ENCODE peak calls at places on chromosome 9, in seven cellular contexts. One of them, this sample, is unnamed. For H3K36me3, the result is how much of the 10 kb centered on the place peaks cover.

GRCh38 chr9:37480759-37481158 is 5.0 kb upstream of the POLR1E start:
- DNase-seq in mammary epithelial cell: no peak
- DNase-seq in left ventricle myocardium inferior: no peak
- DNase-seq in body of pancreas: no peak
- DNase-seq in cardiac muscle cell: no peak
- DNase-seq in astrocyte: no peak
- DNase-seq in IMR-90: no peak
- DNase-seq in this sample: no peak

GRCh38 chr9:77011973-77012817 is 7.3 kb upstream of the FOXB2 start:
- DNase-seq in mammary epithelial cell: no peak
- DNase-seq in IMR-90: peak
- DNase-seq in body of pancreas: peak
- DNase-seq in left ventricle myocardium inferior: peak
- DNase-seq in astrocyte: no peak
- DNase-seq in cardiac muscle cell: peak
- DNase-seq in this sample: no peak

GRCh38 chr9:109455861-109456260 is 42.2 kb downstream of the PTPN3 start:
- DNase-seq in mammary epithelial cell: no peak
- DNase-seq in astrocyte: no peak
- DNase-seq in left ventricle myocardium inferior: no peak
- DNase-seq in IMR-90: no peak
- DNase-seq in body of pancreas: no peak
- DNase-seq in cardiac muscle cell: no peak
- DNase-seq in this sample: no peak

GRCh38 chr9:77063645-77064285 is 44.3 kb downstream of the FOXB2 start:
- DNase-seq in left ventricle myocardium inferior: no peak
- DNase-seq in body of pancreas: no peak
- DNase-seq in mammary epithelial cell: peak
- DNase-seq in astrocyte: peak
- DNase-seq in IMR-90: peak
- DNase-seq in cardiac muscle cell: peak
- DNase-seq in this sample: no peak

GRCh38 chr9:93306081-93306480 is 122.1 kb downstream of the WNK2 start:
- DNase-seq in mammary epithelial cell: no peak
- DNase-seq in cardiac muscle cell: no peak
- DNase-seq in astrocyte: no peak
- DNase-seq in body of pancreas: no peak
- DNase-seq in IMR-90: no peak
- DNase-seq in left ventricle myocardium inferior: no peak
- DNase-seq in this sample: no peak

GRCh38 chr9:840343-840742 is 1.2 kb upstream of the DMRT1 start:
- DNase-seq in astrocyte: no peak
- DNase-seq in cardiac muscle cell: no peak
- DNase-seq in body of pancreas: no peak
- DNase-seq in left ventricle myocardium inferior: no peak
- DNase-seq in IMR-90: no peak
- DNase-seq in mammary epithelial cell: no peak
- DNase-seq in this sample: no peak

GRCh38 chr9:34158362-34158869 is 20.4 kb upstream of the UBAP1 start:
- DNase-seq in astrocyte: peak
- DNase-seq in cardiac muscle cell: peak
- DNase-seq in mammary epithelial cell: peak
- DNase-seq in left ventricle myocardium inferior: no peak
- DNase-seq in body of pancreas: no peak
- DNase-seq in IMR-90: peak
- DNase-seq in this sample: peak

GRCh38 chr9:135028956-135029355 is 58.5 kb upstream of the OLFM1 start:
- DNase-seq in astrocyte: no peak
- DNase-seq in body of pancreas: no peak
- DNase-seq in cardiac muscle cell: no peak
- DNase-seq in IMR-90: no peak
- DNase-seq in left ventricle myocardium inferior: no peak
- DNase-seq in mammary epithelial cell: no peak
- DNase-seq in this sample: no peak

GRCh38 chr9:136014928-136015633 is 53.9 kb upstream of the UBAC1 start:
- DNase-seq in mammary epithelial cell: no peak
- DNase-seq in left ventricle myocardium inferior: peak
- DNase-seq in body of pancreas: peak
- DNase-seq in IMR-90: no peak
- DNase-seq in astrocyte: no peak
- DNase-seq in cardiac muscle cell: no peak
- DNase-seq in this sample: no peak

GRCh38 chr9:4489919-4490704 is at the start of gene SLC1A1:
- DNase-seq in mammary epithelial cell: peak
- DNase-seq in body of pancreas: peak
- DNase-seq in left ventricle myocardium inferior: peak
- DNase-seq in astrocyte: peak
- DNase-seq in cardiac muscle cell: peak
- DNase-seq in IMR-90: peak
- DNase-seq in this sample: no peak

GRCh38 chr9:131755541-131756198 is 15.8 kb upstream of the RAPGEF1 start:
- DNase-seq in body of pancreas: peak
- DNase-seq in mammary epithelial cell: peak
- DNase-seq in cardiac muscle cell: peak
- DNase-seq in left ventricle myocardium inferior: peak
- DNase-seq in astrocyte: peak
- DNase-seq in IMR-90: peak
- DNase-seq in this sample: no peak

GRCh38 chr9:135506327-135507103 is 6.0 kb downstream of the MRPS2 start:
- DNase-seq in IMR-90: no peak
- DNase-seq in astrocyte: no peak
- DNase-seq in mammary epithelial cell: no peak
- DNase-seq in body of pancreas: peak
- DNase-seq in left ventricle myocardium inferior: no peak
- DNase-seq in cardiac muscle cell: peak
- DNase-seq in this sample: no peak

GRCh38 chr9:25724424-25724823 is 46.2 kb upstream of the TUSC1 start:
- DNase-seq in mammary epithelial cell: peak
- DNase-seq in cardiac muscle cell: peak
- DNase-seq in left ventricle myocardium inferior: no peak
- DNase-seq in astrocyte: peak
- DNase-seq in IMR-90: peak
- DNase-seq in body of pancreas: no peak
- DNase-seq in this sample: peak

GRCh38 chr9:106861585-106862114 is 1.3 kb upstream of the ZNF462 start:
- DNase-seq in cardiac muscle cell: no peak
- DNase-seq in IMR-90: no peak
- DNase-seq in left ventricle myocardium inferior: no peak
- DNase-seq in mammary epithelial cell: no peak
- DNase-seq in body of pancreas: no peak
- DNase-seq in astrocyte: no peak
- DNase-seq in this sample: no peak

GRCh38 chr9:18208166-18209059 is 265.5 kb upstream of the ADAMTSL1 start:
- DNase-seq in mammary epithelial cell: peak
- DNase-seq in IMR-90: peak
- DNase-seq in cardiac muscle cell: peak
- DNase-seq in body of pancreas: peak
- DNase-seq in astrocyte: peak
- DNase-seq in left ventricle myocardium inferior: no peak
- DNase-seq in this sample: no peak

GRCh38 chr9:21852751-21853150 is 50.3 kb downstream of the MTAP start:
- DNase-seq in body of pancreas: no peak
- DNase-seq in cardiac muscle cell: no peak
- DNase-seq in left ventricle myocardium inferior: no peak
- DNase-seq in astrocyte: no peak
- DNase-seq in IMR-90: no peak
- DNase-seq in mammary epithelial cell: no peak
- DNase-seq in this sample: no peak

GRCh38 chr9:18229992-18230676 is 243.8 kb upstream of the ADAMTSL1 start:
- DNase-seq in left ventricle myocardium inferior: no peak
- DNase-seq in astrocyte: no peak
- DNase-seq in body of pancreas: no peak
- DNase-seq in cardiac muscle cell: no peak
- DNase-seq in IMR-90: no peak
- DNase-seq in mammary epithelial cell: no peak
- DNase-seq in this sample: no peak

GRCh38 chr9:137106662-137107292 is 7.8 kb downstream of the DPP7 start:
- DNase-seq in IMR-90: no peak
- DNase-seq in body of pancreas: no peak
- DNase-seq in left ventricle myocardium inferior: no peak
- DNase-seq in astrocyte: no peak
- DNase-seq in cardiac muscle cell: no peak
- DNase-seq in mammary epithelial cell: no peak
- DNase-seq in this sample: no peak
- H3K36me3 ChIP-seq in IMR-90: half or more
- H3K36me3 ChIP-seq in body of pancreas: under half
- H3K36me3 ChIP-seq in left ventricle myocardium inferior: half or more
- H3K36me3 ChIP-seq in astrocyte: under half
- H3K36me3 ChIP-seq in cardiac muscle cell: under half
- H3K36me3 ChIP-seq in mammary epithelial cell: under half
- H3K36me3 ChIP-seq in this sample: under half

GRCh38 chr9:114274217-114274616 is 48.7 kb upstream of the ORM1 start:
- DNase-seq in body of pancreas: peak
- DNase-seq in IMR-90: no peak
- DNase-seq in astrocyte: no peak
- DNase-seq in left ventricle myocardium inferior: peak
- DNase-seq in cardiac muscle cell: no peak
- DNase-seq in mammary epithelial cell: no peak
- DNase-seq in this sample: no peak

GRCh38 chr9:114272739-114273431 is 50.0 kb upstream of the ORM1 start:
- DNase-seq in mammary epithelial cell: no peak
- DNase-seq in body of pancreas: peak
- DNase-seq in cardiac muscle cell: no peak
- DNase-seq in astrocyte: no peak
- DNase-seq in IMR-90: no peak
- DNase-seq in left ventricle myocardium inferior: no peak
- DNase-seq in this sample: no peak

GRCh38 chr9:114273461-114273881 is 49.4 kb upstream of the ORM1 start:
- DNase-seq in left ventricle myocardium inferior: peak
- DNase-seq in astrocyte: no peak
- DNase-seq in mammary epithelial cell: peak
- DNase-seq in body of pancreas: peak
- DNase-seq in IMR-90: no peak
- DNase-seq in cardiac muscle cell: no peak
- DNase-seq in this sample: no peak

GRCh38 chr9:114270120-114270975 is 52.5 kb upstream of the ORM1 start:
- DNase-seq in left ventricle myocardium inferior: no peak
- DNase-seq in body of pancreas: no peak
- DNase-seq in astrocyte: no peak
- DNase-seq in IMR-90: no peak
- DNase-seq in cardiac muscle cell: no peak
- DNase-seq in mammary epithelial cell: no peak
- DNase-seq in this sample: no peak

GRCh38 chr9:114271556-114272510 is 51.1 kb upstream of the ORM1 start:
- DNase-seq in astrocyte: peak
- DNase-seq in mammary epithelial cell: no peak
- DNase-seq in left ventricle myocardium inferior: peak
- DNase-seq in IMR-90: peak
- DNase-seq in cardiac muscle cell: peak
- DNase-seq in body of pancreas: peak
- DNase-seq in this sample: no peak
- TF ChIP-seq CTCF in astrocyte: peak
- TF ChIP-seq CTCF in mammary epithelial cell: peak
- TF ChIP-seq CTCF in left ventricle myocardium inferior: peak
- TF ChIP-seq CTCF in IMR-90: peak
- TF ChIP-seq CTCF in cardiac muscle cell: peak
- TF ChIP-seq CTCF in body of pancreas: peak
- TF ChIP-seq CTCF in this sample: peak

GRCh38 chr9:128178806-128179431 is 12.5 kb downstream of the CIZ1 start:
- DNase-seq in astrocyte: no peak
- DNase-seq in left ventricle myocardium inferior: no peak
- DNase-seq in IMR-90: no peak
- DNase-seq in body of pancreas: no peak
- DNase-seq in cardiac muscle cell: no peak
- DNase-seq in mammary epithelial cell: no peak
- DNase-seq in this sample: no peak

GRCh38 chr9:128175743-128176142 is 15.6 kb downstream of the CIZ1 start:
- DNase-seq in IMR-90: no peak
- DNase-seq in astrocyte: no peak
- DNase-seq in mammary epithelial cell: no peak
- DNase-seq in left ventricle myocardium inferior: no peak
- DNase-seq in body of pancreas: no peak
- DNase-seq in cardiac muscle cell: no peak
- DNase-seq in this sample: no peak

GRCh38 chr9:128180447-128180846 is 10.9 kb downstream of the CIZ1 start:
- DNase-seq in left ventricle myocardium inferior: no peak
- DNase-seq in mammary epithelial cell: no peak
- DNase-seq in cardiac muscle cell: no peak
- DNase-seq in astrocyte: no peak
- DNase-seq in body of pancreas: no peak
- DNase-seq in IMR-90: no peak
- DNase-seq in this sample: no peak

GRCh38 chr9:128182872-128183528 is 8.4 kb downstream of the CIZ1 start:
- DNase-seq in cardiac muscle cell: no peak
- DNase-seq in mammary epithelial cell: no peak
- DNase-seq in IMR-90: no peak
- DNase-seq in body of pancreas: no peak
- DNase-seq in left ventricle myocardium inferior: no peak
- DNase-seq in astrocyte: no peak
- DNase-seq in this sample: no peak

GRCh38 chr9:128180001-128180400 is 11.4 kb downstream of the CIZ1 start:
- DNase-seq in mammary epithelial cell: no peak
- DNase-seq in astrocyte: no peak
- DNase-seq in IMR-90: no peak
- DNase-seq in left ventricle myocardium inferior: no peak
- DNase-seq in body of pancreas: no peak
- DNase-seq in cardiac muscle cell: no peak
- DNase-seq in this sample: no peak
- H3K36me3 ChIP-seq in mammary epithelial cell: under half
- H3K36me3 ChIP-seq in astrocyte: under half
- H3K36me3 ChIP-seq in IMR-90: half or more
- H3K36me3 ChIP-seq in left ventricle myocardium inferior: half or more
- H3K36me3 ChIP-seq in body of pancreas: under half
- H3K36me3 ChIP-seq in cardiac muscle cell: half or more
- H3K36me3 ChIP-seq in this sample: under half

GRCh38 chr9:126319651-126320050 is 7.0 kb upstream of the MVB12B start:
- DNase-seq in mammary epithelial cell: no peak
- DNase-seq in astrocyte: no peak
- DNase-seq in IMR-90: no peak
- DNase-seq in cardiac muscle cell: no peak
- DNase-seq in body of pancreas: no peak
- DNase-seq in left ventricle myocardium inferior: no peak
- DNase-seq in this sample: no peak

GRCh38 chr9:126318858-126319257 is 7.8 kb upstream of the MVB12B start:
- DNase-seq in body of pancreas: no peak
- DNase-seq in left ventricle myocardium inferior: no peak
- DNase-seq in IMR-90: no peak
- DNase-seq in mammary epithelial cell: no peak
- DNase-seq in astrocyte: no peak
- DNase-seq in cardiac muscle cell: no peak
- DNase-seq in this sample: no peak

GRCh38 chr9:126316085-126316655 is 10.5 kb upstream of the MVB12B start:
- DNase-seq in left ventricle myocardium inferior: no peak
- DNase-seq in astrocyte: no peak
- DNase-seq in mammary epithelial cell: no peak
- DNase-seq in body of pancreas: no peak
- DNase-seq in cardiac muscle cell: no peak
- DNase-seq in IMR-90: no peak
- DNase-seq in this sample: no peak

GRCh38 chr9:126320158-126320922 is 6.3 kb upstream of the MVB12B start:
- DNase-seq in mammary epithelial cell: no peak
- DNase-seq in cardiac muscle cell: no peak
- DNase-seq in astrocyte: no peak
- DNase-seq in body of pancreas: no peak
- DNase-seq in left ventricle myocardium inferior: no peak
- DNase-seq in IMR-90: no peak
- DNase-seq in this sample: no peak

DNA sequence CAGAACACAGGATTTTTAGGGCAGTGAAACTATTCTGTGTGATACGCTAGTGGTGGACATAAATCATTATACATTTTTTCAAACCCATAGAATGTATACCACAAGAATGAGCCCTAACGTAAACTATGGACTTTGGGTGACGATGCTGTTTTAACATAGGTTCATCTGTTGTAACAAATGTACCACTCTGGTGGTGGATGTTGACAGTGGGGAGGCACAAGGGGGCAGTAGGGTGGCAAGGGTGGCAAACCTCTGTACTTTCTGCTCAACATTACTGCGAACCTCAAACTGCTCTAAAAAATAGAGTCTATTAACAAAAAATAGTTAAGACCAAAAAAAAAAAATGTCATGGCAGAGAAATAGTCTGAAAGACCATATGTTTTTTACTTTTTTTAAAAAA is 9.1 kb upstream of the MVB12B start:
- DNase-seq in left ventricle myocardium inferior: no peak
- DNase-seq in body of pancreas: no peak
- DNase-seq in mammary epithelial cell: no peak
- DNase-seq in cardiac muscle cell: no peak
- DNase-seq in IMR-90: peak
- DNase-seq in astrocyte: no peak
- DNase-seq in this sample: no peak
- TF ChIP-seq CTCF in left ventricle myocardium inferior: peak
- TF ChIP-seq CTCF in body of pancreas: no peak
- TF ChIP-seq CTCF in mammary epithelial cell: peak
- TF ChIP-seq CTCF in cardiac muscle cell: peak
- TF ChIP-seq CTCF in IMR-90: peak
- TF ChIP-seq CTCF in astrocyte: no peak
- TF ChIP-seq CTCF in this sample: peak

This sample was measured in kidney epithelial cell.